ENCODE peak calls at places on chromosomes 3 and 15, in six cellular contexts. One of them, this sample, is unnamed.

GRCh38 chr3:37986479-37987314 is 3.9 kb upstream of the VILL start:
- DNase-seq in adrenal gland: no peak
- DNase-seq in transverse colon: peak
- DNase-seq in heart left ventricle: no peak
- DNase-seq in spleen: peak
- DNase-seq in Peyer's patch: peak
- DNase-seq in this sample: peak

GRCh38 chr15:39365873-39366272 is 215.0 kb upstream of the THBS1 start:
- DNase-seq in adrenal gland: no peak
- DNase-seq in transverse colon: no peak
- DNase-seq in heart left ventricle: no peak
- DNase-seq in spleen: no peak
- DNase-seq in Peyer's patch: no peak
- DNase-seq in this sample: no peak

GRCh38 chr15:98842192-98842972 is 165.2 kb downstream of the PGPEP1L start:
- DNase-seq in adrenal gland: no peak
- DNase-seq in transverse colon: no peak
- DNase-seq in heart left ventricle: no peak
- DNase-seq in spleen: no peak
- DNase-seq in Peyer's patch: no peak
- DNase-seq in this sample: no peak

GRCh38 chr3:16400143-16400935 is 113.2 kb downstream of the RFTN1 start:
- DNase-seq in adrenal gland: no peak
- DNase-seq in transverse colon: no peak
- DNase-seq in heart left ventricle: no peak
- DNase-seq in spleen: no peak
- DNase-seq in Peyer's patch: no peak
- DNase-seq in this sample: no peak

GRCh38 chr15:100959066-100960050 is 40.2 kb downstream of the LRRK1 start:
- DNase-seq in adrenal gland: no peak
- DNase-seq in transverse colon: no peak
- DNase-seq in heart left ventricle: no peak
- DNase-seq in spleen: peak
- DNase-seq in Peyer's patch: no peak
- DNase-seq in this sample: no peak

GRCh38 chr15:68614621-68615035 is 35.8 kb downstream of the CORO2B start:
- DNase-seq in adrenal gland: peak
- DNase-seq in transverse colon: no peak
- DNase-seq in heart left ventricle: peak
- DNase-seq in spleen: no peak
- DNase-seq in Peyer's patch: no peak
- DNase-seq in this sample: no peak

GRCh38 chr3:38805765-38806386 is 10.1 kb downstream of the SCN10A start:
- DNase-seq in adrenal gland: peak
- DNase-seq in transverse colon: peak
- DNase-seq in heart left ventricle: peak
- DNase-seq in spleen: no peak
- DNase-seq in Peyer's patch: no peak
- DNase-seq in this sample: peak

GRCh38 chr3:155192957-155193746 is 100.3 kb downstream of the STRIT1 start:
- DNase-seq in adrenal gland: no peak
- DNase-seq in transverse colon: no peak
- DNase-seq in heart left ventricle: no peak
- DNase-seq in spleen: no peak
- DNase-seq in Peyer's patch: no peak
- DNase-seq in this sample: no peak

GRCh38 chr3:32420138-32420981 is 28.7 kb downstream of the CMTM7 start:
- DNase-seq in adrenal gland: peak
- DNase-seq in transverse colon: no peak
- DNase-seq in heart left ventricle: no peak
- DNase-seq in spleen: peak
- DNase-seq in Peyer's patch: no peak
- DNase-seq in this sample: peak

GRCh38 chr3:148816971-148817519 is 10.6 kb upstream of the CPB1 start:
- DNase-seq in adrenal gland: no peak
- DNase-seq in transverse colon: no peak
- DNase-seq in heart left ventricle: no peak
- DNase-seq in spleen: no peak
- DNase-seq in Peyer's patch: no peak
- DNase-seq in this sample: no peak

GRCh38 chr3:187150599-187150998 is 11.3 kb upstream of the RPL39L start:
- DNase-seq in adrenal gland: peak
- DNase-seq in transverse colon: peak
- DNase-seq in heart left ventricle: no peak
- DNase-seq in spleen: peak
- DNase-seq in Peyer's patch: no peak
- DNase-seq in this sample: no peak

GRCh38 chr15:48242015-48242414 is 35.9 kb downstream of the SLC12A1 start:
- DNase-seq in adrenal gland: no peak
- DNase-seq in transverse colon: no peak
- DNase-seq in heart left ventricle: no peak
- DNase-seq in spleen: no peak
- DNase-seq in Peyer's patch: no peak
- DNase-seq in this sample: no peak

GRCh38 chr3:31532587-31533168 is at the start of gene STT3B:
- DNase-seq in adrenal gland: peak
- DNase-seq in transverse colon: peak
- DNase-seq in heart left ventricle: peak
- DNase-seq in spleen: peak
- DNase-seq in Peyer's patch: no peak
- DNase-seq in this sample: peak

GRCh38 chr15:30859091-30859874 is 44.4 kb upstream of the FAN1 start:
- DNase-seq in adrenal gland: no peak
- DNase-seq in transverse colon: no peak
- DNase-seq in heart left ventricle: no peak
- DNase-seq in spleen: no peak
- DNase-seq in Peyer's patch: no peak
- DNase-seq in this sample: no peak

GRCh38 chr3:42288385-42288784 is 22.4 kb upstream of the CCK start:
- DNase-seq in adrenal gland: no peak
- DNase-seq in transverse colon: no peak
- DNase-seq in heart left ventricle: no peak
- DNase-seq in spleen: no peak
- DNase-seq in Peyer's patch: no peak
- DNase-seq in this sample: no peak

GRCh38 chr3:143321058-143321769 is 201.6 kb downstream of the CHST2 start:
- DNase-seq in adrenal gland: no peak
- DNase-seq in transverse colon: no peak
- DNase-seq in heart left ventricle: no peak
- DNase-seq in spleen: no peak
- DNase-seq in Peyer's patch: no peak
- DNase-seq in this sample: no peak

GRCh38 chr3:126773167-126773566 is 69.1 kb downstream of the CHCHD6 start:
- DNase-seq in adrenal gland: no peak
- DNase-seq in transverse colon: no peak
- DNase-seq in heart left ventricle: no peak
- DNase-seq in spleen: no peak
- DNase-seq in Peyer's patch: no peak
- DNase-seq in this sample: no peak
- H3K27ac ChIP-seq in adrenal gland: no peak
- H3K27ac ChIP-seq in transverse colon: no peak
- H3K27ac ChIP-seq in heart left ventricle: no peak
- H3K27ac ChIP-seq in spleen: no peak
- H3K27ac ChIP-seq in Peyer's patch: no peak
- H3K27ac ChIP-seq in this sample: no peak

DNA sequence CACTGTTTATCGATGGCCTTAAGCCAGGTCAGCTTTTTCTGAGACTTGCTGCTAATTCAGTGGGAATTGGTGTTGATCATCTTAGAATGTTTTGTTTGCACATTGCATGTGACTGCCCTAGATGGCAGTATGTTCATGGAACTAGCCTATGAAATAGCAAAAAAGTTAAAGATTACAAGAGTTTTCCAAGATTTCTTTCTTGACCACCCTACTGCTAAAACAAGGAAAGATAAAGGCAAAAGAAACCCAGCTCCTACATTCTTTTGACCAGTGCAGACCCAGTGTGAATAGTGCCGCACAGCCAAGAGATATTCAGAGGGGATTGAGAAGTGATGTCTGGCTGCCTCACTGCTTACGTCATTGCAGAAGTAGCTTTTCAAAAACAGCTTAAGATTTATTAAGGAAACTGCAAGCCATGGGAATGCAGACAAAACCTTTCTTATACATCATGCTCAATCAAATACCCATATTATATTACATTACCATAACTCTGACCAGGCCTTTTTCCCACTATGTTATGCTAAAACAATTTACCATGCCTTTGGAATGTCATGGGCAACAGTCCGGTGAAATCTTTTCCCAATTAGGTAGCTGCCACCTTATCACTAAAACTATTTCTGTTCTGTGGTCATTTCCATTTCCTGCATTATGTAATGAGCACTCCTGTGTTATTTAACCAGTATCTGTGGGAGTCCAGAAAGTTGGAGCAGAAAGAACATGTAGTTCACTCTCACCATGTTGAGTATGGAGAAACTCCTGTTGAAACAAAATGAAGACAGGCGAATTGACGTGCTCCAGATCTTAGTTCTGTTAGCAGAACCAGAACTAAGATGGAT is 6.0 kb downstream of the PHLDB2 start:
- DNase-seq in adrenal gland: no peak
- DNase-seq in transverse colon: no peak
- DNase-seq in heart left ventricle: peak
- DNase-seq in spleen: no peak
- DNase-seq in Peyer's patch: no peak
- DNase-seq in this sample: no peak
- TF ChIP-seq CTCF in adrenal gland: no peak
- TF ChIP-seq CTCF in transverse colon: no peak
- TF ChIP-seq CTCF in heart left ventricle: peak
- TF ChIP-seq CTCF in spleen: no peak
- TF ChIP-seq CTCF in Peyer's patch: no peak
- TF ChIP-seq CTCF in this sample: no peak

DNA sequence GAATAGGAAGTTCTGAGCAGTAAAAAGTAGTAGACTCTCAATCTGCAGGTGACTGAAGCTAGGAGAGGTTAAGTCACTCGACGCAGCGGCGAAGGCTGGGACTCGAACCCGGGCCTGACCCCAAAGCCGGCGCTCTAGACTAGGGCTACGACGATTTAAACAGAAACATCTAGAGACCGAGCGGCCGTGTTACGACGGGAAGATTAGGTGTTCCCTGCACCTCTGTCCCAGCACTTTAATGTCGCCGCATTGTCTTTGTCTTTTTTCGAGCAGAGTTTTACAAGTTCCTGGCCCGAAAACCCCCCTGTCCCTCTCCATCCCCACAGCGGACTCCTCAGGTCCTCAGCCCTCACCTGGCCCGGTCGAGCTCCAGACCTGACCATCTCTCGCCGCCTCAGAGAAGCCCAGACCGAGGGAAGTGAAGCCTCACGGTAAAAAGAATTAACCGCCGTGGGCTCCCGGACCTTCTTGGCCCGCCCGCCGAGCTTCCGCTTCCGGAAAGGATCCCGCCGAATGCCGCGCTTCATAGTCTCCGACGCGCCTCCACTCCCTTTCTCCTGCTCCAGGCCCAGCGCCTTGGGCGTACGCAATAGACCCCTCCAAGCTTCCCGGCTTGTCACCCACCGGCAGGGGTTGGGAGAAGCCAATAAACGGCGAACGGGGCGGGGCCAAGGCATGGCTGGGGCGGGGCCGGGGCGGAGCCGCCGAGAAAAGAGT is at the start of gene CCDC14:
- DNase-seq in adrenal gland: peak
- DNase-seq in transverse colon: peak
- DNase-seq in heart left ventricle: peak
- DNase-seq in spleen: peak
- DNase-seq in Peyer's patch: peak
- DNase-seq in this sample: peak
- TF ChIP-seq POLR2A in adrenal gland: peak
- TF ChIP-seq POLR2A in transverse colon: peak
- TF ChIP-seq POLR2A in heart left ventricle: no peak
- TF ChIP-seq POLR2A in spleen: no peak
- TF ChIP-seq POLR2A in Peyer's patch: no peak
- TF ChIP-seq POLR2A in this sample: peak

GRCh38 chr15:44537728-44538240 is 837 bp downstream of the EIF3J start:
- DNase-seq in adrenal gland: no peak
- DNase-seq in transverse colon: no peak
- DNase-seq in heart left ventricle: no peak
- DNase-seq in spleen: no peak
- DNase-seq in Peyer's patch: no peak
- DNase-seq in this sample: no peak

GRCh38 chr15:44545934-44546802 is 9.2 kb downstream of the EIF3J start:
- DNase-seq in adrenal gland: peak
- DNase-seq in transverse colon: no peak
- DNase-seq in heart left ventricle: no peak
- DNase-seq in spleen: no peak
- DNase-seq in Peyer's patch: no peak
- DNase-seq in this sample: no peak

GRCh38 chr15:44536962-44537727 is at the start of gene EIF3J:
- DNase-seq in adrenal gland: peak
- DNase-seq in transverse colon: peak
- DNase-seq in heart left ventricle: peak
- DNase-seq in spleen: peak
- DNase-seq in Peyer's patch: peak
- DNase-seq in this sample: peak

GRCh38 chr15:44536298-44536961 is 517 bp upstream of the EIF3J start:
- DNase-seq in adrenal gland: peak
- DNase-seq in transverse colon: peak
- DNase-seq in heart left ventricle: peak
- DNase-seq in spleen: peak
- DNase-seq in Peyer's patch: peak
- DNase-seq in this sample: peak

GRCh38 chr15:44541282-44541958 is 4.5 kb downstream of the EIF3J start:
- DNase-seq in adrenal gland: no peak
- DNase-seq in transverse colon: no peak
- DNase-seq in heart left ventricle: no peak
- DNase-seq in spleen: no peak
- DNase-seq in Peyer's patch: no peak
- DNase-seq in this sample: no peak
- H3K27ac ChIP-seq in adrenal gland: no peak
- H3K27ac ChIP-seq in transverse colon: peak
- H3K27ac ChIP-seq in heart left ventricle: no peak
- H3K27ac ChIP-seq in spleen: no peak
- H3K27ac ChIP-seq in Peyer's patch: no peak
- H3K27ac ChIP-seq in this sample: no peak

GRCh38 chr3:151440940-151441339 is 19.9 kb downstream of the IGSF10 start:
- DNase-seq in adrenal gland: no peak
- DNase-seq in transverse colon: no peak
- DNase-seq in heart left ventricle: no peak
- DNase-seq in spleen: no peak
- DNase-seq in Peyer's patch: no peak
- DNase-seq in this sample: no peak
- TF ChIP-seq CTCF in adrenal gland: no peak
- TF ChIP-seq CTCF in transverse colon: no peak
- TF ChIP-seq CTCF in heart left ventricle: no peak
- TF ChIP-seq CTCF in spleen: no peak
- TF ChIP-seq CTCF in Peyer's patch: no peak
- TF ChIP-seq CTCF in this sample: no peak

This sample was measured in prostate gland.